ENCODE peak calls at places on chromosome 9, in seven cellular contexts. U is mesenchymal stem cell, A is fibroblast of lung, C is tibial nerve, H is astrocyte, V is left lung, G is ovary. E is an unnamed sample.
A peak's percentile ranks its signal among the peaks of the same experiment; 100 is the strongest.

GRCh38 chr9:98391884-98392283 is 136.4 kb upstream of the TBC1D2 start:
- DNase-seq in V (no peak), G (no peak), H (no peak), U (no peak), A (no peak), C (no peak), E (no peak)

GRCh38 chr9:8876303-8876702 is 1076.7 kb upstream of the DMAC1 start:
- DNase-seq in A (no peak), G (no peak), U (no peak), H (no peak), V (no peak), C (no peak), E (no peak)

GRCh38 chr9:89352451-89352850 is 34.2 kb downstream of the SECISBP2 start:
- DNase-seq in U (no peak), A (no peak), V (no peak), C (no peak), G (no peak), H (no peak), E (no peak)

GRCh38 chr9:23288545-23288944 is 537.5 kb downstream of the ELAVL2 start:
- DNase-seq in G (no peak), C (no peak), U (no peak), A (no peak), V (no peak), H (no peak), E (no peak)

GRCh38 chr9:19028835-19029451 is 4.1 kb downstream of the SAXO1 start:
- DNase-seq in V (no peak), C (peak; percentile 45), U (peak; percentile 76), G (no peak), H (peak; percentile 33), A (peak; percentile 54), E (peak; percentile 88)

GRCh38 chr9:536597-537511 is 304.6 kb upstream of the DMRT1 start:
- DNase-seq in U (no peak), V (no peak), H (no peak), A (no peak), C (no peak), G (no peak), E (no peak)

GRCh38 chr9:119905706-119906105 is 536.5 kb upstream of the BRINP1 start:
- DNase-seq in C (no peak), G (no peak), H (no peak), U (no peak), A (peak; percentile 4), V (no peak), E (no peak)

GRCh38 chr9:134333874-134334581 is 7.8 kb downstream of the RXRA start:
- DNase-seq in H (no peak), C (no peak), G (no peak), V (no peak), A (no peak), U (no peak), E (no peak)

GRCh38 chr9:1100945-1101344 is 50.8 kb downstream of the DMRT2 start:
- DNase-seq in V (peak; percentile 41), A (no peak), C (peak; percentile 41), G (no peak), U (no peak), H (no peak), E (peak; percentile 58)

GRCh38 chr9:78031271-78031825 is at the start of gene GNAQ:
- DNase-seq in H (no peak), U (no peak), V (no peak), C (no peak), G (no peak), A (no peak), E (peak; percentile 77)

GRCh38 chr9:98867109-98867433 is 59.6 kb downstream of the GALNT12 start:
- DNase-seq in A (no peak), C (no peak), H (no peak), U (no peak), G (no peak), V (no peak), E (no peak)

GRCh38 chr9:89405832-89406231 is 87.5 kb downstream of the SECISBP2 start:
- DNase-seq in A (no peak), V (peak; percentile 56), U (no peak), H (no peak), G (no peak), C (no peak), E (no peak)

GRCh38 chr9:37971107-37971459 is 67.2 kb upstream of the SLC25A51 start:
- DNase-seq in A (peak; percentile 58), C (no peak), V (no peak), U (no peak), G (no peak), H (peak; percentile 44), E (no peak)

GRCh38 chr9:100652850-100653249 is 75.0 kb downstream of the CAVIN4 start:
- DNase-seq in A (peak; percentile 3), H (no peak), C (no peak), U (no peak), G (no peak), V (no peak), E (no peak)

GRCh38 chr9:36214571-36214970 is 23.9 kb downstream of the CLTA start:
- DNase-seq in C (no peak), H (peak; percentile 42), G (no peak), A (peak; percentile 65), V (no peak), U (peak; percentile 61), E (no peak)

GRCh38 chr9:95087659-95088242 is 229.8 kb downstream of the FANCC start:
- DNase-seq in U (no peak), A (no peak), C (no peak), V (no peak), G (no peak), H (no peak), E (peak; percentile 68)

GRCh38 chr9:87392091-87392490 is 105.6 kb upstream of the DAPK1 start:
- DNase-seq in C (no peak), V (no peak), G (no peak), A (no peak), H (no peak), U (no peak), E (no peak)

GRCh38 chr9:137618105-137619067 is at the start of gene EHMT1:
- DNase-seq in V (peak; percentile 81), G (peak; percentile 95), C (peak; percentile 60), H (peak; percentile 27), U (peak; percentile 77), A (peak; percentile 64), E (peak; percentile 100)

GRCh38 chr9:124011460-124012301 is at the start of gene LHX2:
- DNase-seq in C (no peak), A (peak; percentile 85), V (no peak), H (peak; percentile 73), G (peak; percentile 57), U (peak; percentile 63), E (peak; percentile 96)

GRCh38 chr9:12876872-12877271 is 102.1 kb downstream of the LURAP1L start:
- DNase-seq in C (no peak), H (no peak), U (no peak), V (no peak), G (no peak), A (no peak), E (no peak)

GRCh38 chr9:107308461-107308860 is 25.4 kb downstream of the RAD23B start:
- DNase-seq in C (no peak), G (no peak), U (no peak), H (no peak), V (no peak), A (no peak), E (no peak)

GRCh38 chr9:107306308-107306707 is 23.2 kb downstream of the RAD23B start:
- DNase-seq in C (no peak), A (no peak), G (no peak), V (no peak), U (no peak), H (no peak), E (no peak)

GRCh38 chr9:107312651-107313050 is 29.6 kb downstream of the RAD23B start:
- DNase-seq in C (no peak), U (peak; percentile 79), G (no peak), H (peak; percentile 9), A (peak; percentile 20), V (no peak), E (peak; percentile 16)

GRCh38 chr9:107309271-107309670 is 26.2 kb downstream of the RAD23B start:
- DNase-seq in A (peak; percentile 89), V (no peak), U (no peak), C (no peak), H (peak; percentile 92), G (no peak), E (no peak)

GRCh38 chr9:107307331-107307730 is 24.3 kb downstream of the RAD23B start:
- DNase-seq in G (no peak), U (no peak), C (no peak), A (no peak), V (no peak), H (no peak), E (no peak)
- H3K36me3 ChIP-seq in G (no peaks in the 10 kb centered on the region), U (peaks cover 14% of the 10 kb centered on the region), C (peaks cover 52% of the 10 kb centered on the region), A (peaks cover 23% of the 10 kb centered on the region), V (peaks cover 6% of the 10 kb centered on the region), H (peaks cover 29% of the 10 kb centered on the region), E (peaks cover 25% of the 10 kb centered on the region)

DNA sequence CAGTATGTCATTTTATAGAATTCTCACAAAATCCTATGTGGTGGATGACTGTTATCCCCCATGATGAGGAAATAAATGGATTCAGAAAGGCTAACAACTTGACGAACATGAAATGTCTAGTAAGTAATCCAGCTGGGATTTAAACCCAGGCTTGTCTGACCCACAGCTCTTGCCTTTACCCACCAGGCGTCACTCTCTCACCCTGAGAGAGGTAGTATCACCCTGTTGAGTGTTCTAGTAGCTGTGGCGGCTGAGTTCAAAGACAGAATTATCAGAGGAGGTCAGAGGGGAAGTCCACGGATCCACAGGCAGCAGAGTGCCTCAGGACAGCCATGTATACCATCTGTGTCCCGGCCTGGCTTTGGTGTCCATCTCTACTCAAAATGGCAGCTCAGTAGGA is 113.8 kb downstream of the ZNF462 start:
- DNase-seq in H (no peak), C (no peak), U (no peak), G (no peak), A (no peak), V (no peak), E (no peak)
- H3K36me3 ChIP-seq in H (peaks cover 29% of the 10 kb centered on the region), C (peaks cover 83% of the 10 kb centered on the region), U (peaks cover 39% of the 10 kb centered on the region), G (no peaks in the 10 kb centered on the region), A (peaks cover 7% of the 10 kb centered on the region), V (no peaks in the 10 kb centered on the region), E (peaks cover 32% of the 10 kb centered on the region)

DNA sequence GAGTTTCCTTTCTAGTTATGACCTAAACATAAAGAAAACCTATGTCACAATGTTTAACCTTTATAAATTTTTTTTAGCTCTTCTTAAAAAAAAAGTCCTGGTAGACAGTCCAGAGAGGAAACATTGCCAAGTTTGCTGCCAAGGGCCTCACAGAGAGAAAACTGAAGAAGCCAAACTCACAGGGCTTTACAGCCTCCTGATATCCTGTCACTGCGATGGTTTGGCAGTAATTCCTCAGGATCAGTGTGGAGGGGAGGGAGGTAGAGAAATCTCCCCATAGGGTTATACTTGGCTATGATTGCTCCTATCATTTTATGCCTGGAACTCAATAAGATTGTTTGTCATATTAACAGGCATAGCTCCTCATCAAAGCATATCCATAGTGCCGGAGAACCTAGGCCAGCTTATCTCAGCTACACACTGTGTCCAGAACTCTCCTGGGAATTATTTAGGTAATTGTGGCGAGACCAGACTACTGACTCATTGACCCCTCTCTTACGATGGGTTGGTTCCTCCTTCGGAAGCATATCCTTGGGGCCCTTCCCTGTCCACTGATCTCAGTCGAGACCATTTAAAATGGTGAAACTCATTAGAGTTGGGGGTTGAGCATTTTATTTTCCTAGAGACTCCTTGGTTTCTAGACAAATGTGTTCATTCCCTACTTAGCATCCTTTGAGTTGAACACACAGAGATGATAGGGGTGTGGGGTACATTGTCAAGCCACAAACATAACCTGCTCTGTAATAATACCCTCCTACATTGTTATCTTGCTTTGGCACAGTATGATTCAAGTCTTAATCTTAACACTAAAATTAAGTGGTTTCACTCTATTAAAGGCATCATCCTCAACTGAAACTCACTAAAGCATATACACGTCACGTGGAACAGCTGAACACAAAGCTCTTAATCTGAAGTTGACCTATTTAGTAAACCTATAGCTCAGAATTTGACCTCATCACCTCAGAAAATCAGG is 53.4 kb upstream of the TMC1 start:
- DNase-seq in G (no peak), U (peak; percentile 65), V (no peak), H (peak; percentile 82), C (no peak), A (peak; percentile 84), E (no peak)
- H3K36me3 ChIP-seq in G (no peaks in the 10 kb centered on the region), U (no peaks in the 10 kb centered on the region), V (no peaks in the 10 kb centered on the region), H (no peaks in the 10 kb centered on the region), C (no peaks in the 10 kb centered on the region), A (no peaks in the 10 kb centered on the region), E (no peaks in the 10 kb centered on the region)

GRCh38 chr9:135948873-135949665 is 12.1 kb downstream of the UBAC1 start:
- DNase-seq in V (no peak), U (no peak), A (no peak), H (no peak), C (no peak), G (no peak), E (no peak)
- H3K36me3 ChIP-seq in V (no peaks in the 10 kb centered on the region), U (peaks cover 59% of the 10 kb centered on the region), A (peaks cover 20% of the 10 kb centered on the region), H (peaks cover 2% of the 10 kb centered on the region), C (peaks cover 91% of the 10 kb centered on the region), G (no peaks in the 10 kb centered on the region), E (peaks cover 20% of the 10 kb centered on the region)